ENCODE peak calls at places on chromosome 17, in eight cellular contexts. G, O, P, I, V, X, F and Y are unnamed samples.

GRCh38 chr17:75152971-75153853 is 1.1 kb downstream of the JPT1 start:
- DNase-seq in G (peak), V (peak), F (peak), I (peak), X (peak), O (no peak), P (no peak), Y (peak)

GRCh38 chr17:66423436-66423922 is 121.1 kb downstream of the PRKCA start:
- DNase-seq in F (no peak), I (no peak), O (no peak), P (no peak), X (no peak), G (no peak), V (no peak), Y (no peak)

GRCh38 chr17:64025732-64026294 is 5.4 kb upstream of the ICAM2 start:
- DNase-seq in O (peak), G (no peak), V (peak), F (peak), P (no peak), I (peak), X (peak), Y (peak)

GRCh38 chr17:51627776-51628175 is 367.4 kb downstream of the UTP18 start:
- DNase-seq in X (no peak), F (no peak), G (no peak), V (no peak), P (no peak), O (no peak), I (no peak), Y (no peak)

GRCh38 chr17:73956169-73956568 is 247.3 kb upstream of the RPL38 start:
- DNase-seq in F (no peak), I (no peak), V (no peak), O (no peak), G (no peak), P (no peak), X (no peak), Y (no peak)

GRCh38 chr17:44758414-44759095 is at the start of gene ADAM11:
- DNase-seq in O (no peak), P (no peak), G (no peak), X (peak), V (no peak), I (no peak), F (no peak), Y (no peak)

GRCh38 chr17:59707182-59707970 is at the start of the genes PTRH2 and VMP1:
- DNase-seq in I (peak), O (peak), F (peak), X (peak), V (peak), P (peak), G (peak), Y (peak)

GRCh38 chr17:48732688-48733629 is 4.4 kb upstream of the HOXB13 start:
- DNase-seq in G (no peak), V (no peak), F (peak), X (no peak), P (no peak), O (no peak), I (no peak), Y (no peak)

GRCh38 chr17:73293480-73293911 is 18.3 kb downstream of the CDC42EP4 start:
- DNase-seq in P (no peak), I (peak), O (peak), G (no peak), F (peak), X (no peak), V (no peak), Y (peak)

GRCh38 chr17:32552280-32552679 is 65.5 kb downstream of the CDK5R1 start:
- DNase-seq in F (no peak), V (no peak), O (no peak), X (no peak), I (no peak), G (no peak), P (no peak), Y (no peak)

GRCh38 chr17:7927596-7927995 is 2.1 kb downstream of the KCNAB3 start:
- DNase-seq in P (no peak), G (no peak), F (no peak), I (no peak), X (no peak), O (no peak), V (no peak), Y (no peak)

GRCh38 chr17:2844386-2844785 is 48.1 kb downstream of the RAP1GAP2 start:
- DNase-seq in I (no peak), O (no peak), P (no peak), G (no peak), V (no peak), X (no peak), F (no peak), Y (peak)

GRCh38 chr17:77528516-77529327 is 388.0 kb downstream of the SEC14L1 start:
- DNase-seq in O (no peak), G (no peak), F (peak), P (no peak), V (peak), I (peak), X (peak), Y (no peak)

GRCh38 chr17:68595986-68596385 is 5.2 kb downstream of the FAM20A start:
- DNase-seq in I (no peak), X (no peak), V (no peak), P (no peak), G (no peak), O (no peak), F (no peak), Y (no peak)

GRCh38 chr17:4807534-4808377 is 804 bp downstream of the PLD2 start:
- DNase-seq in G (no peak), I (peak), V (no peak), O (peak), P (no peak), X (no peak), F (no peak), Y (no peak)

GRCh38 chr17:19284005-19284959 is 47.1 kb downstream of the EPN2 start:
- DNase-seq in O (no peak), V (no peak), F (no peak), I (no peak), X (no peak), G (no peak), P (no peak), Y (no peak)

GRCh38 chr17:57648720-57649119 is 96.4 kb downstream of the CCDC182 start:
- DNase-seq in F (no peak), V (no peak), P (no peak), G (no peak), X (no peak), O (no peak), I (no peak), Y (no peak)

GRCh38 chr17:36936455-36936934 is 780 bp upstream of the LHX1 start:
- DNase-seq in V (no peak), I (no peak), P (no peak), G (no peak), X (peak), F (no peak), O (no peak), Y (no peak)

GRCh38 chr17:42276359-42276608 is at the start of gene STAT5B:
- DNase-seq in F (peak), X (peak), I (peak), P (no peak), V (peak), G (no peak), O (peak), Y (peak)

GRCh38 chr17:76345377-76345945 is 8.3 kb downstream of the PRPSAP1 start:
- DNase-seq in F (peak), X (no peak), I (no peak), V (no peak), P (no peak), G (no peak), O (no peak), Y (no peak)

GRCh38 chr17:1455291-1455747 is 713 bp downstream of the CRK start:
- DNase-seq in V (peak), X (peak), P (no peak), O (peak), G (peak), I (peak), F (peak), Y (peak)

GRCh38 chr17:63434951-63435571 is 11.0 kb downstream of the CYB561 start:
- DNase-seq in I (peak), V (peak), G (no peak), O (peak), F (peak), X (peak), P (no peak), Y (no peak)

GRCh38 chr17:67993153-67993997 is 2.9 kb downstream of the C17orf58 start:
- DNase-seq in I (peak), G (peak), X (peak), P (no peak), O (peak), F (peak), V (peak), Y (peak)

GRCh38 chr17:64327201-64327930 is 63.3 kb downstream of the PECAM1 start:
- DNase-seq in V (no peak), P (no peak), O (no peak), G (no peak), I (no peak), X (no peak), F (no peak), Y (no peak)